ENCODE peak calls at places on chromosomes 7 and 10, in four cellular contexts. One of them, this sample, is unnamed.

GRCh38 chr10:131846224-131847101 is 54.3 kb upstream of the PPP2R2D start:
- DNase-seq in fibroblast of lung: no peak
- DNase-seq in AG10803: no peak
- DNase-seq in psoas muscle: peak; percentile 45
- DNase-seq in this sample: no peak

GRCh38 chr10:74227697-74228424 is 76.8 kb downstream of the ADK start:
- DNase-seq in fibroblast of lung: peak; percentile 59
- DNase-seq in AG10803: peak; percentile 55
- DNase-seq in psoas muscle: no peak
- DNase-seq in this sample: no peak

GRCh38 chr10:72276421-72277339 is 3.0 kb downstream of the DDIT4 start:
- DNase-seq in fibroblast of lung: peak; percentile 45
- DNase-seq in AG10803: peak; percentile 84
- DNase-seq in psoas muscle: no peak
- DNase-seq in this sample: no peak

GRCh38 chr7:67487316-67487715 is 490.7 kb downstream of the TYW1 start:
- DNase-seq in fibroblast of lung: peak; percentile 13
- DNase-seq in AG10803: no peak
- DNase-seq in psoas muscle: no peak
- DNase-seq in this sample: no peak

GRCh38 chr10:9579110-9579705 is 1438.5 kb upstream of the CELF2 start:
- DNase-seq in fibroblast of lung: peak; percentile 1
- DNase-seq in AG10803: no peak
- DNase-seq in psoas muscle: no peak
- DNase-seq in this sample: no peak

GRCh38 chr10:4661572-4662255 is 164.3 kb upstream of the AKR1E2 start:
- DNase-seq in fibroblast of lung: no peak
- DNase-seq in AG10803: peak; percentile 37
- DNase-seq in psoas muscle: peak; percentile 97
- DNase-seq in this sample: no peak

GRCh38 chr10:100655760-100656421 is 89.5 kb upstream of the PAX2 start:
- DNase-seq in fibroblast of lung: no peak
- DNase-seq in AG10803: no peak
- DNase-seq in psoas muscle: no peak
- DNase-seq in this sample: no peak

GRCh38 chr7:152759655-152760383 is at the start of gene ACTR3B:
- DNase-seq in fibroblast of lung: peak; percentile 76
- DNase-seq in AG10803: peak; percentile 84
- DNase-seq in psoas muscle: peak; percentile 96
- DNase-seq in this sample: peak; percentile 40

GRCh38 chr10:36608251-36608650 is 517.1 kb upstream of the ANKRD30A start:
- DNase-seq in fibroblast of lung: peak; percentile 77
- DNase-seq in AG10803: peak; percentile 56
- DNase-seq in psoas muscle: no peak
- DNase-seq in this sample: no peak

GRCh38 chr10:123999956-124000615 is 93.3 kb downstream of the CHST15 start:
- DNase-seq in fibroblast of lung: no peak
- DNase-seq in AG10803: no peak
- DNase-seq in psoas muscle: no peak
- DNase-seq in this sample: no peak

GRCh38 chr10:104824378-104825006 is 183.4 kb downstream of the SORCS3 start:
- DNase-seq in fibroblast of lung: peak; percentile 51
- DNase-seq in AG10803: peak; percentile 8
- DNase-seq in psoas muscle: no peak
- DNase-seq in this sample: no peak

GRCh38 chr10:50604823-50605222 is 18.9 kb downstream of the SGMS1 start:
- DNase-seq in fibroblast of lung: peak; percentile 39
- DNase-seq in AG10803: peak; percentile 59
- DNase-seq in psoas muscle: no peak
- DNase-seq in this sample: no peak

GRCh38 chr7:70243443-70243842 is 645.2 kb downstream of the AUTS2 start:
- DNase-seq in fibroblast of lung: no peak
- DNase-seq in AG10803: no peak
- DNase-seq in psoas muscle: no peak
- DNase-seq in this sample: no peak

GRCh38 chr10:34145751-34146150 is 669.3 kb downstream of the PARD3 start:
- DNase-seq in fibroblast of lung: peak; percentile 73
- DNase-seq in AG10803: peak; percentile 39
- DNase-seq in psoas muscle: no peak
- DNase-seq in this sample: no peak

GRCh38 chr7:143188994-143189393 is 5.8 kb downstream of the TAS2R39 start:
- DNase-seq in fibroblast of lung: no peak
- DNase-seq in AG10803: no peak
- DNase-seq in psoas muscle: no peak
- DNase-seq in this sample: no peak

GRCh38 chr7:91632948-91633519 is 247.5 kb downstream of the MTERF1 start:
- DNase-seq in fibroblast of lung: no peak
- DNase-seq in AG10803: no peak
- DNase-seq in psoas muscle: no peak
- DNase-seq in this sample: no peak

DNA sequence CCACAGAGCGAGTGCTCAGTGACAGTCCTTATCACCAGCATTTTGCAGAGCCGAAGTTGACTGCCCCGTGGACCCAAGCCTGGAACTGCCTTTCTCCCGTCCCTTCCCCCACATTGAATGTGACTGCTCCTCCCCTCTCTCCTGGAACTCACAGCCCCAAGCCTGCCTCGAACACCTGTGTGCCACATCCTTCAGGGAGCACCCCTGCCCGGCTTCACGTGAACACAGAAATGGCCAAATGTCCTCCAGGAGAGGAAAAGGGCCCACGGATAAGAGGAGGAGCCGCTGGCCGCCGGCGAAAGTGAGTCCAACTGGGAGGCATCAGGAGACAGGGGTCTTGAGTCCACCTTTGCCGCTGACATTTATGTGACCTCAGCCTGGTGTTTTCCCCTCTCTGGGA is 16.2 kb downstream of the STX1A start:
- DNase-seq in fibroblast of lung: no peak
- DNase-seq in AG10803: no peak
- DNase-seq in psoas muscle: no peak
- DNase-seq in this sample: no peak
- H3K4me3 ChIP-seq in fibroblast of lung: no peak overlapping the region
- H3K4me3 ChIP-seq in AG10803: no peak overlapping the region
- H3K4me3 ChIP-seq in psoas muscle: no peak overlapping the region
- H3K4me3 ChIP-seq in this sample: no peak overlapping the region

GRCh38 chr10:12717981-12718707 is 283.4 kb downstream of the CCDC3 start:
- DNase-seq in fibroblast of lung: peak; percentile 49
- DNase-seq in AG10803: no peak
- DNase-seq in psoas muscle: no peak
- DNase-seq in this sample: no peak
- TF ChIP-seq CTCF in fibroblast of lung: no peak
- TF ChIP-seq CTCF in AG10803: no peak
- TF ChIP-seq CTCF in psoas muscle: peak; percentile 24
- TF ChIP-seq CTCF in this sample: peak; percentile 18

DNA sequence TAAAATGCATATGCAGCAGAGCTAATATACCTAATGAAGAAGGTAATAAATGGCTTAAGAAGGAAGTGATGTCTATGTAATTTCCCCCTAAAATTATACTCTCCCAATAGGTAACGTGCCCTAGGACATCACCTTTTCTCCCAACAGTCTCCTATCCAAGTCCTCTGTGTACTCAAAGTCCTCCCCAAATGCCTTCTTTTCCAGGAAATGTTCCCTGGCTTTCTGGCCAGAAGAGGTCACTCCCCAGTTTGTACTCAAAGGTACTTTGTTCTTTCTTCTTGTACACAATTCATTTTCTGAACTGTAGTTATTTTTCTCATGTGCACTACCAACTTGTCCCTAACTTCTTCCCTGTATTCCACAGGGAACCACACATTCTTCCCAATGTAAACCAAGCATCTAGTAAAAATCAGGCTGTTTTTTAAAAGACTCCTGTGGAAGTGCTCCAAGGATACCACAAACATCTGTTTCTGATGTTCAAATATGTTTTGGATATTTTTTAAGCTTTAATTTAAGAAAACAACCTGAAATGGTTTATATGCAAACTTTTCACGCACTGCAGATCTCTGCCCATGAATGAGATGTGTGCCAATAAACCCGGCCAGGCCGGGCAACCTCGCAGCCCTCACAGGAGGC is 262.3 kb upstream of the KLF14 start:
- DNase-seq in fibroblast of lung: no peak
- DNase-seq in AG10803: peak; percentile 58
- DNase-seq in psoas muscle: no peak
- DNase-seq in this sample: no peak
- H3K4me3 ChIP-seq in fibroblast of lung: no peak overlapping the region
- H3K4me3 ChIP-seq in AG10803: no peak overlapping the region
- H3K4me3 ChIP-seq in psoas muscle: peak overlapping the region; percentile 16
- H3K4me3 ChIP-seq in this sample: no peak overlapping the region

GRCh38 chr7:111705807-111706206 is 143.5 kb upstream of the IMMP2L start:
- DNase-seq in fibroblast of lung: no peak
- DNase-seq in AG10803: no peak
- DNase-seq in psoas muscle: no peak
- DNase-seq in this sample: no peak

GRCh38 chr7:111711426-111712065 is 149.3 kb upstream of the IMMP2L start:
- DNase-seq in fibroblast of lung: no peak
- DNase-seq in AG10803: no peak
- DNase-seq in psoas muscle: no peak
- DNase-seq in this sample: no peak

GRCh38 chr7:111708072-111708471 is 145.8 kb upstream of the IMMP2L start:
- DNase-seq in fibroblast of lung: no peak
- DNase-seq in AG10803: peak; percentile 21
- DNase-seq in psoas muscle: no peak
- DNase-seq in this sample: no peak

GRCh38 chr7:111710839-111711380 is 148.6 kb upstream of the IMMP2L start:
- DNase-seq in fibroblast of lung: no peak
- DNase-seq in AG10803: no peak
- DNase-seq in psoas muscle: no peak
- DNase-seq in this sample: no peak
- TF ChIP-seq CTCF in fibroblast of lung: no peak
- TF ChIP-seq CTCF in AG10803: no peak
- TF ChIP-seq CTCF in psoas muscle: no peak
- TF ChIP-seq CTCF in this sample: no peak

DNA sequence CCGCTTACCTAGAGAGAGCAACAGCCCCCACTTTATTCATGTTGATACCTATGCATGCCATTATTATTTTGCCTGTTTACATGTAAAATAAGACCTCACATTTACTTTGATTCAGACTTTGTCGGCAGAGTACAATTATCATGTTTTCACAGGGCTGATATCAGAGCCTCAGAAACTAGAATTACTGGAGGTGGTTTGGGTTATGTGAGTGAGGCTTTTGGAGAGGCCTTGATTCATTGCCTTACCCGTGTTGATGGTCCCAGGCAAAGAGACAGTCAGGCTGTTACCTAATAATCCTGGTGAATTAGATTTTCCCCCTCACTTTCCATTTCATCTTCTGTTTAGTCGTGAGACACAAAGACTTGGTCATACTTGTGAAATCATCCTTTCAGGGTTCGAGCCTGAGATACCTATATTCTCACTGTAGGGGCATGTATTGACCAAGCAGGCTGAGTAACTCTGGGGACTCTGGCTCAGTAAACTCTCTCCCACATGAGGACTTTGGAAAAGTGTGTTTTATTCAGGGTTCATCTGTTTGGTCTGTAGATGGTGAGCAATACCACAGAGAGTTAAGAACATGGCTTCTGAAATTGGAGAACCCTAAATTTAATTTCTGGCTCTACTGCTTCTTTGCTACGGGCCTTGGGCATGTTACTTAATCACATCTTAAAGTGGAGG is 150.9 kb downstream of the CELF2 start:
- DNase-seq in fibroblast of lung: no peak
- DNase-seq in AG10803: no peak
- DNase-seq in psoas muscle: no peak
- DNase-seq in this sample: no peak
- H3K4me3 ChIP-seq in fibroblast of lung: no peak overlapping the region
- H3K4me3 ChIP-seq in AG10803: no peak overlapping the region
- H3K4me3 ChIP-seq in psoas muscle: no peak overlapping the region
- H3K4me3 ChIP-seq in this sample: no peak overlapping the region

GRCh38 chr7:117405519-117405918 is 21.8 kb downstream of the ASZ1 start:
- DNase-seq in fibroblast of lung: no peak
- DNase-seq in AG10803: no peak
- DNase-seq in psoas muscle: no peak
- DNase-seq in this sample: no peak

GRCh38 chr7:117403737-117404136 is 23.6 kb downstream of the ASZ1 start:
- DNase-seq in fibroblast of lung: no peak
- DNase-seq in AG10803: no peak
- DNase-seq in psoas muscle: no peak
- DNase-seq in this sample: no peak

GRCh38 chr7:117399820-117400422 is 27.4 kb downstream of the ASZ1 start:
- DNase-seq in fibroblast of lung: no peak
- DNase-seq in AG10803: no peak
- DNase-seq in psoas muscle: no peak
- DNase-seq in this sample: no peak

GRCh38 chr7:117402109-117402508 is 25.2 kb downstream of the ASZ1 start:
- DNase-seq in fibroblast of lung: peak; percentile 62
- DNase-seq in AG10803: peak; percentile 65
- DNase-seq in psoas muscle: no peak
- DNase-seq in this sample: no peak

DNA sequence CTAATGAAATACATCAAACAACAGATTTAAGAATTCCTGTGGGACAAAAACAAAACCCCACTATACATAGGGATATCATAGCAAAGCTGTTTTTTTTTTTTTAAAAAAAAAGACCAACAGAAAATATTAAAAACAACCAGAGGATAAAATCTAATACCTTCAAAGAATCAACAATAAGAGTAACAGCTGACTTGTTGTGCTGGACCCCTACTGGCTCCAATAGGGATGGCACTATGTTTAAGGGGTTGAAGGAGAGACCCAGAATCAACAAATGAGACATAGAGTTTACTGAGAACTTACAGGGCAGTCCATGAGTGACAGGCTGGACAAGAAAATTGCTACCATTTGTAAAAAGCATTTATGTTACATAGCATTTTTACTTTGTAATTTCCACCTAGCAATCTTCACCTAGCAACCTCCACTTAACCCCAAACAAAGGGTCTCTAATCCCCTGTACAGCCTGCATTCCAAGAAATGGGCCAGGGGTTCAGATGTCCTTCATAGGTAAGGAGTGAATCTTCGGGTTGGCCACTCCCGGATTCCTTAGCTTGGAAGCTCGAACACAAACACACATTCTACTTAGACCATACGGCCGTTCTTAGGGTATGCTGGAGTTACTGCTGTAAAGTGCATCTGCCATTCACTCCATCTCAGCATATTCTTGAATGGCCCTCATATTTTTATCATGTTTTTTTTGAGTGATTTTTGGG is 25.8 kb downstream of the ASZ1 start:
- DNase-seq in fibroblast of lung: no peak
- DNase-seq in AG10803: no peak
- DNase-seq in psoas muscle: no peak
- DNase-seq in this sample: no peak
- TF ChIP-seq CTCF in fibroblast of lung: peak; percentile 19
- TF ChIP-seq CTCF in AG10803: peak; percentile 44
- TF ChIP-seq CTCF in psoas muscle: no peak
- TF ChIP-seq CTCF in this sample: peak; percentile 30

This sample was measured in AG09309.